ENCODE peak calls at places on chromosome 9, in ten cellular contexts. B is AG09309, N is psoas muscle, H is colonic mucosa, G is AG10803, U is fibroblast of pulmonary artery, Z is BJ, Q is WERI-Rb-1, C is tibial artery, Y is HepG2. K is an unnamed sample.

GRCh38 chr9:77224750-77225312 is 47.5 kb downstream of the VPS13A start:
- DNase-seq in B (peak), N (no peak), H (no peak), G (peak), U (peak), Z (no peak), Q (no peak), C (no peak), Y (no peak), K (peak)

GRCh38 chr9:136105398-136106135 is 10.5 kb upstream of the NACC2 start:
- DNase-seq in B (no peak), N (peak), H (no peak), G (peak), U (peak), Z (no peak), Q (no peak), C (peak), Y (no peak), K (peak)

GRCh38 chr9:22119537-22120167 is 110.5 kb upstream of the CDKN2B start:
- DNase-seq in B (no peak), N (no peak), H (no peak), G (peak), U (peak), Z (no peak), Q (peak), C (no peak), Y (peak), K (peak)

GRCh38 chr9:94938384-94938783 is 211.9 kb downstream of the AOPEP start:
- DNase-seq in B (no peak), N (no peak), H (no peak), G (no peak), U (no peak), Z (no peak), Q (no peak), C (no peak), Y (no peak), K (no peak)

GRCh38 chr9:2439957-2440356 is 181.6 kb upstream of the VLDLR start:
- DNase-seq in B (no peak), N (no peak), H (no peak), G (no peak), U (no peak), Z (no peak), Q (no peak), C (no peak), Y (no peak), K (no peak)

GRCh38 chr9:131330814-131331600 is 41.5 kb downstream of the PLPP7 start:
- DNase-seq in B (no peak), N (no peak), H (no peak), G (no peak), U (no peak), Z (no peak), Q (peak), C (no peak), Y (no peak), K (no peak)

GRCh38 chr9:96031366-96031824 is 155.9 kb downstream of the ERCC6L2 start:
- DNase-seq in B (no peak), N (no peak), H (peak), G (no peak), U (no peak), Z (no peak), Q (no peak), C (peak), Y (no peak), K (no peak)

GRCh38 chr9:77738932-77739331 is 90.8 kb upstream of the GNA14 start:
- DNase-seq in B (no peak), N (no peak), H (no peak), G (no peak), U (no peak), Z (no peak), Q (no peak), C (no peak), Y (no peak), K (no peak)

GRCh38 chr9:76206821-76207220 is 187.4 kb downstream of the RFK start:
- DNase-seq in B (no peak), N (no peak), H (no peak), G (no peak), U (no peak), Z (no peak), Q (peak), C (no peak), Y (no peak), K (no peak)

GRCh38 chr9:90641868-90642558 is 611 bp downstream of the DIRAS2 start:
- DNase-seq in B (no peak), N (no peak), H (no peak), G (no peak), U (no peak), Z (no peak), Q (no peak), C (no peak), Y (no peak), K (no peak)

GRCh38 chr9:90807006-90807405 is 5.4 kb downstream of the SYK start:
- DNase-seq in B (no peak), N (no peak), H (no peak), G (no peak), U (no peak), Z (no peak), Q (no peak), C (no peak), Y (no peak), K (no peak)

GRCh38 chr9:33166263-33167083 is 663 bp downstream of the B4GALT1 start:
- DNase-seq in B (no peak), N (peak), H (peak), G (no peak), U (no peak), Z (no peak), Q (peak), C (peak), Y (no peak), K (peak)

GRCh38 chr9:127347831-127348699 is 48.9 kb upstream of the SLC2A8 start:
- DNase-seq in B (no peak), N (no peak), H (no peak), G (peak), U (peak), Z (no peak), Q (no peak), C (no peak), Y (peak), K (peak)

GRCh38 chr9:75467141-75467540 is 378.8 kb downstream of the OSTF1 start:
- DNase-seq in B (no peak), N (no peak), H (no peak), G (no peak), U (no peak), Z (no peak), Q (no peak), C (no peak), Y (no peak), K (no peak)

GRCh38 chr9:93541005-93541404 is 35.4 kb upstream of the PHF2 start:
- DNase-seq in B (no peak), N (no peak), H (no peak), G (no peak), U (no peak), Z (no peak), Q (no peak), C (no peak), Y (no peak), K (no peak)

GRCh38 chr9:129775443-129775842 is 22.6 kb upstream of the PTGES start:
- DNase-seq in B (no peak), N (no peak), H (no peak), G (no peak), U (no peak), Z (no peak), Q (no peak), C (no peak), Y (no peak), K (no peak)

GRCh38 chr9:130885422-130886375 is 10.9 kb downstream of the QRFP start:
- DNase-seq in B (no peak), N (peak), H (no peak), G (no peak), U (no peak), Z (no peak), Q (no peak), C (peak), Y (no peak), K (no peak)

GRCh38 chr9:88979021-88979420 is 12.2 kb upstream of the S1PR3 start:
- DNase-seq in B (no peak), N (no peak), H (no peak), G (peak), U (no peak), Z (no peak), Q (no peak), C (no peak), Y (no peak), K (no peak)

DNA sequence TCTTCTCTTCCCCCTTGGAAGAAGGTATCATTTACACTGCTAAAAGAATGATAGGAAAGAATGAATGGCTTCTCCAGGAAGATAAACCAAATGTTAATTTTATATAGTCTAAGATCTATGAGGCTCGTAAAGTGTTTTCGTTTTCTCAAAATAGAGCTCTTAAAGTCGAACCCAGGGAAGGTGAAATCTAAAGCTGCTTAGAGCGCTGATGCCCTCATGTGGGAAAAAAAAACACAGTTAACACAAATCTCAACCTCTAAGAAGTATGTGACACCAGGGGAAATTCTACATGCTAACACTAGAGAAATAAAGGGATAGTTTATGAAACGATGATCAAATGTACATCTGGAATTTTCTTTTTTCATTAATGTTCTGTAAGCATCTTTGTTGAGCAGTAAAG is 257.9 kb downstream of the RASEF start:
- DNase-seq in B (no peak), N (no peak), H (no peak), G (no peak), U (no peak), Z (no peak), Q (no peak), C (no peak), Y (no peak), K (no peak)
- TF ChIP-seq CTCF in B (no peak), N (no peak), H (no peak), G (no peak), U (no peak), Z (no peak), Q (no peak), C (no peak), Y (no peak), K (no peak)

GRCh38 chr9:115116620-115117284 is 1.2 kb downstream of the TNC start:
- DNase-seq in B (no peak), N (no peak), H (no peak), G (no peak), U (no peak), Z (no peak), Q (no peak), C (no peak), Y (no peak), K (no peak)
- H3K4me3 ChIP-seq in B (peak), N (peak), H (no peak), G (peak), U (no peak), Z (peak), Q (no peak), C (peak), Y (no peak), K (peak)

DNA sequence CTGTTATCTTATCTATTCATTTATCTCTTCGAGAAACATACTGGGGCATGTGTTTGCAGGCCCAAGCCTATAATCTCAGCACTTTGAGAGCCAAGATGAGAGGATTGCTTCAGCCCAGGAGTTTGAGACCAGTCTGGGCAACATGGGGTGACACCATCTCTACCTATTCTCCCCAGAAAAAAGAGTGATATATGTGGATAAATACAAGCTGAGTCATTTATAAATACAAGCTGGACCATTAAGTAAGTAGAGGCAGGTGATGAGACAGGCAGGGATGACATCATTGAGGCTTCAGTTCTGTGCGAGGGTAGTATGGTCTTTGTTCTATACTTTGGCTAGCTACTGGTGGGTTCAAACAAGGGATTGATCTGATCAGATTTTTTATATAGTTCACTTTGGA is 25.6 kb downstream of the PBX3 start:
- DNase-seq in B (no peak), N (no peak), H (no peak), G (no peak), U (no peak), Z (no peak), Q (no peak), C (no peak), Y (no peak), K (no peak)
- TF ChIP-seq CTCF in B (no peak), N (no peak), H (no peak), G (no peak), U (no peak), Z (no peak), Q (no peak), C (no peak), Y (no peak), K (no peak)

GRCh38 chr9:112377087-112377486 is 2.8 kb upstream of the HSDL2 start:
- DNase-seq in B (no peak), N (no peak), H (no peak), G (no peak), U (no peak), Z (no peak), Q (no peak), C (no peak), Y (no peak), K (no peak)

GRCh38 chr9:112379177-112380101 is 469 bp upstream of the HSDL2 start:
- DNase-seq in B (peak), N (peak), H (peak), G (peak), U (peak), Z (peak), Q (peak), C (peak), Y (peak), K (peak)

GRCh38 chr9:112380102-112380581 is at the start of gene HSDL2:
- DNase-seq in B (no peak), N (peak), H (peak), G (peak), U (peak), Z (no peak), Q (no peak), C (no peak), Y (no peak), K (peak)

GRCh38 chr9:112378441-112379176 is 1.3 kb upstream of the HSDL2 start:
- DNase-seq in B (no peak), N (no peak), H (peak), G (no peak), U (no peak), Z (no peak), Q (peak), C (no peak), Y (no peak), K (peak)

DNA sequence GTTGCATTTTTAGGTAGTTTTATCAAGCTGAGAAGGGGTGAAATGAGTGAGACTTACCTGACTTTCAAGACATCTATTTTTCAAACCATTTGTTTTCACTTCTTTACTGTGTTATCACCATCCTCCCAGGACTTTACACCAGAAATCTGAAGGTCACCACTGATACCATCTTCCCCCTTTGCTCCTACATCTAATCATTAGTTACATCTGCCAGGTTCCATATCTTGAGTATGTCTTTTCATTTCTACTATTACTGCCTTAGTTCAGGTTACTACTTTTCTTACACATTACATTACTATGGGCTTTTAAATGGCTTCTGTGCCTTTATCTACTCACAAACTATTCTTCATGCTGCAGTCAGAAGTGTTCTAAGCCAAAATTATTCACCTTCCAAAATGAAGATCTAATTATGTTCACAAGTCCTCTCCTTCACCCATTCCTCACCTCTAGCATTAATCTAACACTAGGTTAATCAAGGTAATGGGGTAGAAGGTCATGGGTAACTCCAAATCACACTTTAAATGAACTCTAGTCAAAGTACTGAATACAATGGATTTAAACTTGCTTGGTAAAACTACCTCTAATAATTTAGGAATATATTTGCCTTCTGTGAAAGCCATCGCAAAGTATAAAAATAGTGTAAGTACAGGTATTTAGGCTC is 2.1 kb upstream of the HSDL2 start:
- DNase-seq in B (no peak), N (no peak), H (no peak), G (no peak), U (no peak), Z (no peak), Q (no peak), C (no peak), Y (no peak), K (no peak)
- H3K4me3 ChIP-seq in B (no peak), N (peak), H (no peak), G (peak), U (peak), Z (no peak), Q (peak), C (no peak), Y (peak), K (no peak)

DNA sequence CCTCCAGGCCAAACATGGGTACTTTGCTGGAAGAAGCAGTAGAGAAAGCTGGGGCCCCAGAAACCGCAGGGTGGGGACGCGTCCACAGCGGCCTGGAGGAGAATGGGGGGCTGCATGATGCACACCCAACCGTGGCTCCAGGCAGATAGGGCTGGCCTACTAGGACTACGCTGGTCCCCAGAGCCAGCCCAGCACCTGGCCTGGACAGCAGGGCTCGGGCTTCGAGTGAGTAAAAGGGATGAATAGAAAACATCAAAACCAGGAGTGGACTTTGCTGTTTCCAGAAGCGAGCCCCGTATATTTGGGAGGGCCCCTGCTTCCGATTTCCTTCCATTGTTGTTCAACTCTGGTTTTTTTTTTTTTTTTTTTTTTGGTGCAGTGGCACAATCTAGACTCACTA is 30.7 kb downstream of the DBH start:
- DNase-seq in B (no peak), N (no peak), H (no peak), G (no peak), U (no peak), Z (no peak), Q (no peak), C (no peak), Y (no peak), K (no peak)
- TF ChIP-seq CTCF in B (no peak), N (no peak), H (no peak), G (no peak), U (no peak), Z (no peak), Q (no peak), C (no peak), Y (no peak), K (no peak)

GRCh38 chr9:3507395-3508077 is 18.3 kb downstream of the RFX3 start:
- DNase-seq in B (no peak), N (no peak), H (no peak), G (no peak), U (no peak), Z (no peak), Q (no peak), C (no peak), Y (no peak), K (no peak)
- H3K4me3 ChIP-seq in B (no peak), N (peak), H (no peak), G (no peak), U (no peak), Z (no peak), Q (no peak), C (no peak), Y (no peak), K (no peak)

GRCh38 chr9:101737705-101738565 is 512 bp downstream of the GRIN3A start:
- DNase-seq in B (no peak), N (no peak), H (no peak), G (no peak), U (no peak), Z (no peak), Q (peak), C (no peak), Y (no peak), K (no peak)

GRCh38 chr9:101737165-101737704 is 1.2 kb downstream of the GRIN3A start:
- DNase-seq in B (no peak), N (no peak), H (no peak), G (no peak), U (no peak), Z (no peak), Q (peak), C (no peak), Y (no peak), K (no peak)

GRCh38 chr9:101736723-101737122 is 1.7 kb downstream of the GRIN3A start:
- DNase-seq in B (no peak), N (peak), H (no peak), G (no peak), U (no peak), Z (no peak), Q (no peak), C (no peak), Y (no peak), K (peak)

GRCh38 chr9:101739311-101739710 is 864 bp upstream of the GRIN3A start:
- DNase-seq in B (no peak), N (no peak), H (no peak), G (no peak), U (no peak), Z (no peak), Q (no peak), C (no peak), Y (no peak), K (no peak)

GRCh38 chr9:101738566-101739183 is at the start of gene GRIN3A:
- DNase-seq in B (no peak), N (peak), H (peak), G (no peak), U (no peak), Z (no peak), Q (peak), C (no peak), Y (no peak), K (no peak)
- TF ChIP-seq CTCF in B (no peak), N (no peak), H (no peak), G (no peak), U (no peak), Z (no peak), Q (peak), C (no peak), Y (peak), K (peak)

K was measured in fibroblast of mammary gland.